ENCODE peak calls at places on chromosomes 3 and 15, in six cellular contexts. P is transverse colon, J is kidney, C is AG09309, S is A549, D is fibroblast of lung. X is an unnamed sample.

GRCh38 chr15:50077655-50078054 is 41.4 kb downstream of the ATP8B4 start:
- DNase-seq in D (no peak), P (no peak), S (no peak), C (no peak), J (no peak), X (no peak)

GRCh38 chr3:47370887-47371697 is 9.7 kb upstream of the PTPN23 start:
- DNase-seq in S (no peak), D (no peak), C (no peak), J (no peak), P (peak), X (no peak)

GRCh38 chr3:13507791-13508339 is 27.8 kb downstream of the HDAC11 start:
- DNase-seq in D (peak), J (peak), S (no peak), P (no peak), C (no peak), X (peak)

GRCh38 chr15:47588968-47589367 is 128.3 kb upstream of the SEMA6D start:
- DNase-seq in S (no peak), J (no peak), C (no peak), P (no peak), D (no peak), X (peak)

GRCh38 chr15:84759018-84759417 is 10.6 kb downstream of the ZNF592 start:
- DNase-seq in P (no peak), C (no peak), D (no peak), J (no peak), S (no peak), X (no peak)

GRCh38 chr3:13012228-13012691 is 61.0 kb downstream of the IQSEC1 start:
- DNase-seq in J (no peak), D (no peak), S (no peak), P (peak), C (no peak), X (peak)

GRCh38 chr3:45234250-45234649 is 8.2 kb upstream of the TMEM158 start:
- DNase-seq in S (no peak), J (no peak), D (no peak), C (no peak), P (no peak), X (no peak)

GRCh38 chr3:138600341-138600740 is 6.3 kb upstream of the CEP70 start:
- DNase-seq in C (peak), J (no peak), S (no peak), P (no peak), D (peak), X (peak)

GRCh38 chr15:57272770-57273357 is 103.4 kb upstream of the CGNL1 start:
- DNase-seq in S (no peak), C (no peak), D (no peak), P (no peak), J (no peak), X (no peak)

GRCh38 chr15:33007295-33007855 is 187.1 kb downstream of the FMN1 start:
- DNase-seq in P (no peak), S (peak), C (no peak), D (peak), J (no peak), X (no peak)

GRCh38 chr15:75672111-75672602 is 24.4 kb downstream of the SNX33 start:
- DNase-seq in D (peak), C (no peak), S (no peak), J (no peak), P (no peak), X (peak)
- TF ChIP-seq CTCF in D (no peak), C (no peak), S (no peak), J (no peak), P (no peak), X (no peak)

DNA sequence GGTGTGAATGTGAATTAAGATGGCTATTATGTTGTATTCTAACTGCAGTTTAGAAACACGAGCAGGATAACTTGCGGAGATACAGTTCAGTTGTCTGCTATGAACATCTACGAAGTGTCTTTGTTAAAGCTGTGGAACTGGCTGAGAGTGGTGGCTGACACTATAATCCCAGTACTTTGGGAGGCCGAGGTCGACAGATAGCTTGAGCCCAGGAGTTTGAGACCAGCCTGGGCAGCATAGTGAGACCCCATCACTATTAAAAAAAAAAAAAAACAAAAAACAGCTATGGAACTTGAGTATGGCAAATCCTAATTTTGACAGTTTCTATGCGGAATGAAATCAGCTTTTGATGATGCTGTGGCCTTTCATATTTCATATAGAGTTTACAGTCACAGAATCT is 1.7 kb downstream of the EAF1 start:
- DNase-seq in P (no peak), D (no peak), J (no peak), S (no peak), C (no peak), X (no peak)
- H3K4me3 ChIP-seq in P (no peak), D (peak), J (peak), S (peak), C (peak), X (peak)

GRCh38 chr3:189038773-189039720 is 132.7 kb upstream of the TPRG1 start:
- DNase-seq in S (no peak), P (no peak), D (no peak), J (no peak), C (no peak), X (no peak)

GRCh38 chr3:189040934-189041333 is 130.8 kb upstream of the TPRG1 start:
- DNase-seq in P (no peak), S (no peak), J (no peak), C (no peak), D (no peak), X (no peak)

GRCh38 chr3:189042832-189043231 is 128.9 kb upstream of the TPRG1 start:
- DNase-seq in D (no peak), J (no peak), P (no peak), S (no peak), C (no peak), X (no peak)

GRCh38 chr3:189041482-189042090 is 130.2 kb upstream of the TPRG1 start:
- DNase-seq in P (peak), S (peak), D (peak), C (no peak), J (no peak), X (peak)
- TF ChIP-seq CTCF in P (peak), S (peak), D (peak), C (peak), J (peak), X (peak)

DNA sequence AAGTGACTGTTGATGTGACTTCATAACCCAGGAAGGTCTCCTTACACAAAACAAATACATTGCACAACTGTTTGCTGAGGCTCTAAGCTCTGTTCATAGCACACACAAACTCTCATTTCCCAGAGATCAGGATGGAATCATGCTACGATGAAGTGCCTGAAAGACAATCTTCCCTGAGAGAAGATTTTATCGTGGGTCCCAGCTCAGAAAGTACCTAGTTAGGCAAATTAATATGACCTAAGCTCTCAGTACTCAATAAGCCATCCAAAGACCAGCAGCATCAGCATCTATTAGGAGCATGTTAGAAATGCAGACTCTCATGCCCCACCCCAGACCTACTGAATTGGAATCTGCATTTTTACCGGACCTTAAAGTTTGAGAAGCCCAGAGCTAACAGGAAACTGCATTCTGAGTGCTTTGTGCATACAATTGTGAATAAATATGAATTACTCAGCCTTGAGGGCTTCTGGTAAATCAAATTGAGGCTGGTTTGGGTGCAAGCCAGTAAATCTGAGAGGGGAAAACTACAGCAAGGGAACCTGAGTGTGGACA is 161.5 kb upstream of the C2CD4B start:
- DNase-seq in J (no peak), P (no peak), C (no peak), S (peak), D (peak), X (no peak)
- H3K4me3 ChIP-seq in J (no peak), P (no peak), C (no peak), S (no peak), D (no peak), X (no peak)

DNA sequence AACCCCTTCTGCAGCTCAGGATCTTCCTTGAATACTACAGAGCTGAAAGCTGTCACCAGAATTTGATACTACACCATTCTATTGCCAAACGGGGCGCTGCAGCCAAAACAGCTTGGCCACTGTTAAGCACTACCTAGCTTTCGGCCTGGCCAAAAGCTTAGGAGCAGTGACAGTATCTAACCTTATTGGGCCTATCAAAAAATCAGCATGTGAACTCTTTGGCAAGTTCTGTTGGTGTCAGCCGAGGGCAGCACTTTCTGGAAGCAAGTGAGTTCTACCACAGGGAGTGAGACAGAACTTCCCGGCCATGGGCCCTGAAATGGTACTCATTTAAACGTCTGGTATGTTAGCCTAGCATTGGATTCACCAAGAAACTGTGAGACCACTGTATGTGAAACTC is 16.1 kb upstream of the GYG1 start:
- DNase-seq in J (no peak), D (no peak), P (no peak), C (no peak), S (peak), X (no peak)
- TF ChIP-seq CTCF in J (no peak), D (peak), P (no peak), C (no peak), S (no peak), X (no peak)

X was measured in foreskin fibroblast.